ENCODE peak calls at places on chromosomes 13 and 19, in five cellular contexts. W is kidney tubule cell; P is activated naive CD8-positive, alpha-beta T cell treated with anti-CD3 and anti-CD28 coated beads for 36 hours; O is amniotic stem cell; U is cardiac fibroblast. N is an unnamed sample.
A peak's percentile ranks its signal among the peaks of the same experiment; 100 is the strongest.

GRCh38 chr13:106348032-106348431 is 187.4 kb downstream of the EFNB2 start:
- DNase-seq in U (peak; percentile 51), W (peak; percentile 83), P (no peak), O (no peak), N (no peak)

GRCh38 chr19:49182848-49183375 is 25.3 kb downstream of the TRPM4 start:
- DNase-seq in O (no peak), W (no peak), P (no peak), U (no peak), N (no peak)

GRCh38 chr13:101511766-101512165 is 59.3 kb downstream of the ITGBL1 start:
- DNase-seq in O (no peak), P (no peak), U (no peak), W (no peak), N (no peak)

GRCh38 chr13:40190656-40191100 is 475.8 kb downstream of the FOXO1 start:
- DNase-seq in P (peak; percentile 42), O (no peak), U (peak; percentile 85), W (peak; percentile 71), N (peak; percentile 21)

GRCh38 chr19:23795462-23795861 is 36.8 kb upstream of the ZNF681 start:
- DNase-seq in O (no peak), U (no peak), W (no peak), P (no peak), N (no peak)

GRCh38 chr19:47483800-47484690 is at the start of gene KPTN:
- DNase-seq in U (peak; percentile 94), P (peak; percentile 92), W (peak; percentile 91), O (peak; percentile 78), N (peak; percentile 65)

GRCh38 chr13:72839831-72840426 is 58.0 kb downstream of the PIBF1 start:
- DNase-seq in W (peak; percentile 72), U (peak; percentile 61), P (peak; percentile 19), O (peak; percentile 39), N (no peak)

GRCh38 chr19:1276620-1277007 is 1.3 kb downstream of the FAM174C start:
- DNase-seq in O (no peak), P (peak; percentile 53), U (no peak), W (no peak), N (no peak)

GRCh38 chr19:55206664-55207500 is 2.4 kb downstream of the PTPRH start:
- DNase-seq in W (peak; percentile 88), P (peak; percentile 65), O (peak; percentile 75), U (peak; percentile 95), N (peak; percentile 75)

GRCh38 chr13:52845766-52846566 is 2.5 kb downstream of the PCDH8 start:
- DNase-seq in P (peak; percentile 50), U (peak; percentile 3), O (no peak), W (peak; percentile 57), N (no peak)

GRCh38 chr19:1749373-1750342 is 3.6 kb upstream of the ONECUT3 start:
- DNase-seq in W (no peak), P (no peak), U (no peak), O (no peak), N (no peak)

GRCh38 chr13:111178417-111178816 is 63.3 kb downstream of the ARHGEF7 start:
- DNase-seq in O (no peak), U (no peak), W (no peak), P (no peak), N (no peak)

GRCh38 chr19:46979770-46980105 is 39.9 kb upstream of the NPAS1 start:
- DNase-seq in P (no peak), O (no peak), W (no peak), U (no peak), N (no peak)

GRCh38 chr13:28100149-28101121 is at the start of gene FLT3:
- DNase-seq in W (peak; percentile 83), P (peak; percentile 51), U (peak; percentile 8), O (no peak), N (no peak)

GRCh38 chr13:39297023-39297422 is 258.8 kb downstream of the NHLRC3 start:
- DNase-seq in P (no peak), W (no peak), O (no peak), U (no peak), N (no peak)

GRCh38 chr19:46931197-46931596 is 70.4 kb downstream of the ARHGAP35 start:
- DNase-seq in P (no peak), U (no peak), W (no peak), O (no peak), N (no peak)

GRCh38 chr19:8611391-8611883 is 922 bp upstream of the ADAMTS10 start:
- DNase-seq in O (no peak), U (peak; percentile 18), W (no peak), P (peak; percentile 24), N (no peak)

GRCh38 chr13:102510072-102510471 is 86.7 kb upstream of the TPP2 start:
- DNase-seq in W (no peak), P (no peak), O (no peak), U (no peak), N (no peak)

GRCh38 chr13:92682832-92683517 is 543.6 kb upstream of the GPC6 start:
- DNase-seq in W (no peak), U (peak; percentile 18), O (no peak), P (no peak), N (no peak)

GRCh38 chr19:3276341-3276799 is 51.9 kb downstream of the CELF5 start:
- DNase-seq in W (peak; percentile 39), P (peak; percentile 53), O (no peak), U (no peak), N (no peak)

GRCh38 chr13:100644328-100644727 is 30.3 kb downstream of the TMTC4 start:
- DNase-seq in U (no peak), P (no peak), W (no peak), O (no peak), N (no peak)